ENCODE peak calls at places on chromosomes 2 and 18, in seven cellular contexts. One of them, this sample, is unnamed.

GRCh38 chr2:137952586-137953129 is 11.6 kb upstream of the HNMT start:
- DNase-seq in pancreas: no peak
- DNase-seq in WERI-Rb-1: no peak
- DNase-seq in tibial artery: no peak
- DNase-seq in Calu3: no peak
- DNase-seq in GM12864: peak; percentile 30
- DNase-seq in bronchial epithelial cell: no peak
- DNase-seq in this sample: no peak

GRCh38 chr2:81078102-81078501 is 773.5 kb upstream of the LRRTM1 start:
- DNase-seq in tibial artery: no peak
- DNase-seq in pancreas: no peak
- DNase-seq in GM12864: no peak
- DNase-seq in bronchial epithelial cell: no peak
- DNase-seq in Calu3: no peak
- DNase-seq in WERI-Rb-1: no peak
- DNase-seq in this sample: no peak

GRCh38 chr2:166234112-166234846 is 106.5 kb upstream of the SCN1A start:
- DNase-seq in GM12864: no peak
- DNase-seq in Calu3: no peak
- DNase-seq in WERI-Rb-1: no peak
- DNase-seq in tibial artery: no peak
- DNase-seq in bronchial epithelial cell: peak; percentile 65
- DNase-seq in pancreas: no peak
- DNase-seq in this sample: no peak

GRCh38 chr2:225411452-225411851 is 11.9 kb downstream of the NYAP2 start:
- DNase-seq in pancreas: no peak
- DNase-seq in bronchial epithelial cell: no peak
- DNase-seq in tibial artery: no peak
- DNase-seq in GM12864: no peak
- DNase-seq in Calu3: no peak
- DNase-seq in WERI-Rb-1: no peak
- DNase-seq in this sample: no peak

GRCh38 chr2:219460424-219460926 is 25.8 kb downstream of the SPEG start:
- DNase-seq in GM12864: no peak
- DNase-seq in bronchial epithelial cell: no peak
- DNase-seq in Calu3: no peak
- DNase-seq in tibial artery: peak; percentile 99
- DNase-seq in pancreas: no peak
- DNase-seq in WERI-Rb-1: peak; percentile 95
- DNase-seq in this sample: peak; percentile 72

GRCh38 chr2:2324119-2324518 is 7.0 kb downstream of the MYT1L start:
- DNase-seq in WERI-Rb-1: no peak
- DNase-seq in pancreas: no peak
- DNase-seq in tibial artery: no peak
- DNase-seq in bronchial epithelial cell: no peak
- DNase-seq in Calu3: no peak
- DNase-seq in GM12864: no peak
- DNase-seq in this sample: no peak

GRCh38 chr2:220550995-220551702 is 923.7 kb downstream of the SLC4A3 start:
- DNase-seq in WERI-Rb-1: peak; percentile 10
- DNase-seq in tibial artery: no peak
- DNase-seq in Calu3: no peak
- DNase-seq in GM12864: no peak
- DNase-seq in bronchial epithelial cell: peak; percentile 64
- DNase-seq in pancreas: no peak
- DNase-seq in this sample: no peak

GRCh38 chr2:18440141-18440605 is 120.3 kb downstream of the RDH14 start:
- DNase-seq in GM12864: no peak
- DNase-seq in pancreas: no peak
- DNase-seq in Calu3: no peak
- DNase-seq in bronchial epithelial cell: no peak
- DNase-seq in WERI-Rb-1: no peak
- DNase-seq in tibial artery: no peak
- DNase-seq in this sample: no peak

GRCh38 chr2:238202326-238203103 is 980 bp downstream of the ILKAP start:
- DNase-seq in GM12864: no peak
- DNase-seq in bronchial epithelial cell: peak; percentile 13
- DNase-seq in pancreas: no peak
- DNase-seq in Calu3: no peak
- DNase-seq in tibial artery: no peak
- DNase-seq in WERI-Rb-1: peak; percentile 31
- DNase-seq in this sample: no peak

GRCh38 chr2:215178121-215178520 is 39.7 kb upstream of the ABCA12 start:
- DNase-seq in pancreas: no peak
- DNase-seq in Calu3: no peak
- DNase-seq in tibial artery: no peak
- DNase-seq in bronchial epithelial cell: no peak
- DNase-seq in GM12864: no peak
- DNase-seq in WERI-Rb-1: no peak
- DNase-seq in this sample: no peak

GRCh38 chr2:80303825-80304521 is 579 bp downstream of the LRRTM1 start:
- DNase-seq in tibial artery: no peak
- DNase-seq in Calu3: no peak
- DNase-seq in GM12864: no peak
- DNase-seq in WERI-Rb-1: peak; percentile 53
- DNase-seq in pancreas: no peak
- DNase-seq in bronchial epithelial cell: no peak
- DNase-seq in this sample: no peak

GRCh38 chr2:98571796-98572195 is 36.5 kb downstream of the COA5 start:
- DNase-seq in pancreas: no peak
- DNase-seq in Calu3: no peak
- DNase-seq in tibial artery: no peak
- DNase-seq in WERI-Rb-1: no peak
- DNase-seq in GM12864: no peak
- DNase-seq in bronchial epithelial cell: no peak
- DNase-seq in this sample: no peak

GRCh38 chr2:226063704-226064390 is 664.3 kb downstream of the NYAP2 start:
- DNase-seq in Calu3: no peak
- DNase-seq in bronchial epithelial cell: peak; percentile 97
- DNase-seq in pancreas: no peak
- DNase-seq in tibial artery: no peak
- DNase-seq in GM12864: no peak
- DNase-seq in WERI-Rb-1: peak; percentile 38
- DNase-seq in this sample: no peak

GRCh38 chr18:41449612-41450011 is 505.4 kb upstream of the PIK3C3 start:
- DNase-seq in GM12864: no peak
- DNase-seq in pancreas: no peak
- DNase-seq in WERI-Rb-1: no peak
- DNase-seq in bronchial epithelial cell: peak; percentile 26
- DNase-seq in tibial artery: no peak
- DNase-seq in Calu3: no peak
- DNase-seq in this sample: no peak

GRCh38 chr18:65748321-65748720 is 2.5 kb upstream of the CDH7 start:
- DNase-seq in pancreas: no peak
- DNase-seq in bronchial epithelial cell: no peak
- DNase-seq in GM12864: no peak
- DNase-seq in tibial artery: no peak
- DNase-seq in Calu3: no peak
- DNase-seq in WERI-Rb-1: no peak
- DNase-seq in this sample: no peak

GRCh38 chr2:114543106-114543806 is 100.8 kb downstream of the DPP10 start:
- DNase-seq in Calu3: peak; percentile 44
- DNase-seq in bronchial epithelial cell: no peak
- DNase-seq in WERI-Rb-1: peak; percentile 22
- DNase-seq in tibial artery: peak; percentile 67
- DNase-seq in GM12864: no peak
- DNase-seq in pancreas: peak; percentile 32
- DNase-seq in this sample: peak; percentile 36

GRCh38 chr2:78778756-78779510 is 246.6 kb upstream of the REG3G start:
- DNase-seq in tibial artery: no peak
- DNase-seq in WERI-Rb-1: no peak
- DNase-seq in Calu3: no peak
- DNase-seq in bronchial epithelial cell: no peak
- DNase-seq in GM12864: no peak
- DNase-seq in pancreas: no peak
- DNase-seq in this sample: peak; percentile 74

GRCh38 chr2:241061275-241061674 is 40.8 kb downstream of the MTERF4 start:
- DNase-seq in WERI-Rb-1: no peak
- DNase-seq in bronchial epithelial cell: peak; percentile 64
- DNase-seq in Calu3: no peak
- DNase-seq in tibial artery: no peak
- DNase-seq in pancreas: no peak
- DNase-seq in GM12864: no peak
- DNase-seq in this sample: peak; percentile 44

GRCh38 chr2:30959653-30960052 is 152.4 kb upstream of the CAPN13 start:
- DNase-seq in tibial artery: no peak
- DNase-seq in pancreas: no peak
- DNase-seq in Calu3: no peak
- DNase-seq in WERI-Rb-1: no peak
- DNase-seq in GM12864: no peak
- DNase-seq in bronchial epithelial cell: no peak
- DNase-seq in this sample: no peak

GRCh38 chr2:30956995-30957394 is 149.7 kb upstream of the CAPN13 start:
- DNase-seq in GM12864: no peak
- DNase-seq in bronchial epithelial cell: no peak
- DNase-seq in Calu3: no peak
- DNase-seq in tibial artery: no peak
- DNase-seq in WERI-Rb-1: no peak
- DNase-seq in pancreas: no peak
- DNase-seq in this sample: no peak

GRCh38 chr2:30958571-30959220 is 151.4 kb upstream of the CAPN13 start:
- DNase-seq in tibial artery: no peak
- DNase-seq in WERI-Rb-1: no peak
- DNase-seq in Calu3: no peak
- DNase-seq in GM12864: no peak
- DNase-seq in bronchial epithelial cell: no peak
- DNase-seq in pancreas: no peak
- DNase-seq in this sample: no peak

GRCh38 chr2:30955516-30956132 is 148.4 kb upstream of the CAPN13 start:
- DNase-seq in WERI-Rb-1: no peak
- DNase-seq in tibial artery: no peak
- DNase-seq in GM12864: no peak
- DNase-seq in pancreas: no peak
- DNase-seq in bronchial epithelial cell: no peak
- DNase-seq in Calu3: no peak
- DNase-seq in this sample: no peak

DNA sequence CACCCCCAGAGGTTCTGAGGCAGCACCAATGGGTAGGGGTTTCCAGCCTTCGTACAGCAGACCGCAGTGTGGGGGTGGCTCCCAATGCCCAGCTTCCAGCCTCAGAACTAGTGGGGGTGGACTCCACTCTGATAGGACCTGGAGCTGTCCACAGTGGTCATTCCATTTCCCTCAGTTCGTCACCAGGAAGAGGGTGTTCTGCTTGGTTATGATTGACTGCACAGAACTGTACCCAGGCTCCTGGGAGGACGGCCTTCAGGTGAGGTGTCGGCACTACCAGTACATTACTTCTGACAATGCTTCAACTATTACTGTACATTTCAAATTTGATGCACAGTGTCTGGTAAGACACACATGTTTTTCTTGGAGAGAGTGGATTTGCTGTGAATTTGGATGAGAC is 150.3 kb upstream of the CAPN13 start:
- DNase-seq in tibial artery: no peak
- DNase-seq in GM12864: no peak
- DNase-seq in WERI-Rb-1: no peak
- DNase-seq in pancreas: no peak
- DNase-seq in bronchial epithelial cell: no peak
- DNase-seq in Calu3: no peak
- DNase-seq in this sample: no peak
- TF ChIP-seq CTCF in tibial artery: no peak
- TF ChIP-seq CTCF in GM12864: no peak
- TF ChIP-seq CTCF in WERI-Rb-1: no peak
- TF ChIP-seq CTCF in pancreas: no peak
- TF ChIP-seq CTCF in bronchial epithelial cell: no peak
- TF ChIP-seq CTCF in Calu3: no peak
- TF ChIP-seq CTCF in this sample: no peak

GRCh38 chr18:79642626-79643025 is 37.0 kb upstream of the CTDP1 start:
- DNase-seq in tibial artery: no peak
- DNase-seq in Calu3: no peak
- DNase-seq in GM12864: no peak
- DNase-seq in bronchial epithelial cell: peak; percentile 78
- DNase-seq in WERI-Rb-1: no peak
- DNase-seq in pancreas: no peak
- DNase-seq in this sample: no peak

GRCh38 chr18:79641722-79642497 is 37.7 kb upstream of the CTDP1 start:
- DNase-seq in Calu3: no peak
- DNase-seq in WERI-Rb-1: no peak
- DNase-seq in pancreas: no peak
- DNase-seq in tibial artery: no peak
- DNase-seq in bronchial epithelial cell: no peak
- DNase-seq in GM12864: no peak
- DNase-seq in this sample: no peak

GRCh38 chr18:79644006-79644665 is 35.5 kb upstream of the CTDP1 start:
- DNase-seq in Calu3: peak; percentile 72
- DNase-seq in bronchial epithelial cell: peak; percentile 32
- DNase-seq in tibial artery: no peak
- DNase-seq in pancreas: peak; percentile 39
- DNase-seq in GM12864: peak; percentile 35
- DNase-seq in WERI-Rb-1: peak; percentile 91
- DNase-seq in this sample: peak; percentile 87

GRCh38 chr18:79644666-79645057 is 34.9 kb upstream of the CTDP1 start:
- DNase-seq in bronchial epithelial cell: no peak
- DNase-seq in Calu3: no peak
- DNase-seq in WERI-Rb-1: no peak
- DNase-seq in tibial artery: no peak
- DNase-seq in GM12864: no peak
- DNase-seq in pancreas: no peak
- DNase-seq in this sample: no peak

GRCh38 chr18:79643049-79643765 is 36.4 kb upstream of the CTDP1 start:
- DNase-seq in tibial artery: no peak
- DNase-seq in GM12864: no peak
- DNase-seq in WERI-Rb-1: no peak
- DNase-seq in pancreas: no peak
- DNase-seq in Calu3: no peak
- DNase-seq in bronchial epithelial cell: no peak
- DNase-seq in this sample: peak; percentile 74
- TF ChIP-seq CTCF in tibial artery: no peak
- TF ChIP-seq CTCF in GM12864: no peak
- TF ChIP-seq CTCF in WERI-Rb-1: no peak
- TF ChIP-seq CTCF in pancreas: no peak
- TF ChIP-seq CTCF in Calu3: no peak
- TF ChIP-seq CTCF in bronchial epithelial cell: no peak
- TF ChIP-seq CTCF in this sample: no peak

GRCh38 chr18:47545613-47546012 is 294.2 kb upstream of the SKOR2 start:
- DNase-seq in tibial artery: no peak
- DNase-seq in bronchial epithelial cell: no peak
- DNase-seq in GM12864: no peak
- DNase-seq in pancreas: no peak
- DNase-seq in Calu3: no peak
- DNase-seq in WERI-Rb-1: peak; percentile 37
- DNase-seq in this sample: no peak
- TF ChIP-seq CTCF in tibial artery: no peak
- TF ChIP-seq CTCF in bronchial epithelial cell: no peak
- TF ChIP-seq CTCF in GM12864: no peak
- TF ChIP-seq CTCF in pancreas: no peak
- TF ChIP-seq CTCF in Calu3: no peak
- TF ChIP-seq CTCF in WERI-Rb-1: peak; percentile 48
- TF ChIP-seq CTCF in this sample: no peak

GRCh38 chr2:217947341-217948316 is 55.2 kb downstream of the TNS1 start:
- DNase-seq in pancreas: no peak
- DNase-seq in WERI-Rb-1: peak; percentile 46
- DNase-seq in Calu3: no peak
- DNase-seq in GM12864: no peak
- DNase-seq in bronchial epithelial cell: no peak
- DNase-seq in tibial artery: peak; percentile 48
- DNase-seq in this sample: no peak
- TF ChIP-seq CTCF in pancreas: no peak
- TF ChIP-seq CTCF in WERI-Rb-1: peak; percentile 65
- TF ChIP-seq CTCF in Calu3: no peak
- TF ChIP-seq CTCF in GM12864: no peak
- TF ChIP-seq CTCF in bronchial epithelial cell: peak; percentile 13
- TF ChIP-seq CTCF in tibial artery: no peak
- TF ChIP-seq CTCF in this sample: no peak

This sample was measured in left lung.